ENCODE peak calls at places on chromosomes 3 and 15, in ten cellular contexts. E, T, I, X, Q, L, Y, N, K and Z are unnamed samples.

GRCh38 chr3:124832782-124833709 is 54.1 kb downstream of the ITGB5 start:
- DNase-seq in Q (no peak), I (no peak), X (no peak), L (no peak), K (no peak), N (no peak), T (no peak), E (no peak), Y (no peak), Z (no peak)

GRCh38 chr3:126542340-126543241 is 16.1 kb downstream of the C3orf22 start:
- DNase-seq in L (peak; percentile 4), Q (peak; percentile 41), X (peak; percentile 38), Y (no peak), I (peak; percentile 17), N (peak; percentile 54), K (no peak), T (no peak), E (no peak), Z (peak; percentile 74)

GRCh38 chr15:43776718-43777292 is at the start of gene ELL3:
- DNase-seq in I (peak; percentile 79), T (peak; percentile 74), Y (peak; percentile 89), E (peak; percentile 31), K (peak; percentile 70), L (peak; percentile 85), N (peak; percentile 90), X (peak; percentile 89), Q (peak; percentile 84), Z (peak; percentile 95)

GRCh38 chr3:131807822-131808221 is 227.0 kb downstream of the CPNE4 start:
- DNase-seq in N (no peak), Q (no peak), K (no peak), X (no peak), I (no peak), E (no peak), Y (no peak), L (no peak), T (no peak), Z (no peak)

GRCh38 chr3:180990494-180990893 is 958 bp upstream of the DNAJC19 start:
- DNase-seq in L (no peak), K (no peak), N (no peak), Y (no peak), T (no peak), E (no peak), X (no peak), I (no peak), Q (no peak), Z (no peak)

GRCh38 chr15:89839424-89839823 is 24.8 kb upstream of the ANPEP start:
- DNase-seq in N (no peak), T (no peak), L (no peak), X (no peak), K (no peak), I (no peak), Q (no peak), Y (no peak), E (no peak), Z (no peak)

GRCh38 chr15:56719774-56720555 is 13.3 kb downstream of the ZNF280D start:
- DNase-seq in T (no peak), N (no peak), K (no peak), X (no peak), I (no peak), E (no peak), L (no peak), Y (peak; percentile 16), Q (no peak), Z (no peak)

GRCh38 chr3:168248383-168249047 is 152.8 kb upstream of the GOLIM4 start:
- DNase-seq in X (no peak), E (peak; percentile 57), L (peak; percentile 41), N (peak; percentile 83), I (peak; percentile 31), K (no peak), T (no peak), Y (no peak), Q (no peak), Z (peak; percentile 59)

DNA sequence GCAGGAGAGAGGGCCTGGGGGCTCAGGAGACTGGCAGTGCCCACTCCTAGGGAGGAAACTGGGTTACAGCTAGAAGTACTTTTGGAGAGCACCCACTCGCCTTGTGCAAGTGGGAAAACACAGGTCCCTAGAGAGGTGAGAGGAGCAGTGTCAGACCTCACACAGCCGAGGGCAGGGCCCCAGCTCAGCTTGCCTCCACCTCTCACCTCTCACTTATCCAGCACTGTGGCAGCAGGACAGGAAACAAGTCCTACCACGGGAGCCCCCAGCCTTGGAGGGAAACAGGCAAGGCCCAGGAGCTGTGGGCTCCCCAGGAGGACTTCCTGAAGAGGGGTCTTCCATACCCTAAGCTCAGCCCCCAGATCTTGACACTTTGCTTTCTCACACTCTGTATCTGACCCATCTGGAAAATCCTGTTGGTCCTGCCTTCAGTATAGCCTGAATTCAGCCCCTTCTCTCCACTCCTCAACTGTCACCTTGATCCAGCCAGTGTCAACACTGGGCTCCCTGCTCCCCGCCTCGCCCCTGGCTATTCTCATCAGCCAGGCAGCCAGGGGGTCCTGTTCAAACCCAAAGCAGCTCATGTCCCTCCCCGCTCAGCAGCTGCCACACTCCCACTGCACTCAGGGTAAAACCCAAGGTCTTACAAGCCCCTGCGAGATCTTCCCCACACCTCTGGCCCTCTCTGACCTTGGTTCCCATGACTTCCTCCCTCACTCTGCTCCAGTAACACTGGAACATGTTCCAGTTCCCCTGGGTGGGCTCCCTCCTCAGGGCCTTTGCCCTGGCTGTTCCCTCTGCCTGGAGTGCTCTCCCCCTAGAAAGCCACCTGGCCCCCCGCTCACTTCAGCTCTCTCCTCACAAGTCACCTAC is 870 bp upstream of the TMEM40 start:
- DNase-seq in T (no peak), E (no peak), I (no peak), Y (no peak), X (no peak), K (no peak), Q (no peak), L (no peak), N (no peak), Z (no peak)
- H3K27ac ChIP-seq in T (no peak overlapping the region), E (no peak overlapping the region), I (no peak overlapping the region), Y (no peak overlapping the region), X (no peak overlapping the region), K (no peak overlapping the region), Q (no peak overlapping the region), L (no peak overlapping the region), N (no peak overlapping the region), Z (no peak overlapping the region)

DNA sequence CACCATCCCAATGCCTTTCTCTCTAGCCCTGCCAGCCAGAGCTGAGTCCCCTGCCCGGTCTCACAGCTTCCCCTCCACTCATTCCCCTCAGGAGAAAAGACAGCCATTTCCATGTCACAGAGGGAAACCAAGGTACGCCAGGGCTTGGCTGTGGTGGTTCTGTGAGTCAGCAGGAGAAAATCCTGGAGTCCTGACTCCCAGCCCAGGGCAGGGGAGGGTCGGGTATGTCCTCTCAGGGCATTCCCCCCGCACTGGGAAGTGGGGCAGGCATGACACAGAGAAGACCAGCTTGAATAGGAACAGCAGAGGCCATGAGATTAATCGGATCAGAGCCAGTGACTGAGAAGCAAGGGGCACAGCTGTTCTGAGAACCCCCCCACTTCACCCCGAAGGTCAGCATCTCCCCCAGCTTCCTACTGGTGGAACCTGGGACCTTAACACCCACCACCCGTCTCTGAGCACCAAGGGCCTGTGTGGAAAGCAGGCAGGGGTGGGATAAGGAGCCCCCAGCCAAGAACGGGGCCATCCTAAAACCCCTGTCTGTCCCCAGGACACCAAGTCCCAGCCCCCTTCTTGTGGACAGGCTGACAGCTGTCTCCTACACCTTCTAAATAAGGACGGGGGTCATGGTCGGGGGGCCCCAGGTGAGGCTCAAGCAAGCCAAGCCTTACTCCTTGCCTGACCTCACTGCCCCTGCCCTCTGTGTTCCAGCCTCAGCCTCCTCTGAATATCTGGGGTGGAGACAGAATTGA is 843 bp upstream of the SLC38A3 start:
- DNase-seq in I (no peak), T (no peak), Q (no peak), L (no peak), K (no peak), Y (no peak), N (no peak), E (no peak), X (no peak), Z (no peak)
- H3K4me1 ChIP-seq in I (peaks cover 25% of the 10 kb centered on the region), T (peaks cover 6% of the 10 kb centered on the region), Q (no peaks in the 10 kb centered on the region), L (peaks cover 77% of the 10 kb centered on the region), K (peaks cover 8% of the 10 kb centered on the region), Y (no peaks in the 10 kb centered on the region), N (peaks cover 3% of the 10 kb centered on the region), E (peaks cover 30% of the 10 kb centered on the region), X (peaks cover 17% of the 10 kb centered on the region), Z (peaks cover 13% of the 10 kb centered on the region)

DNA sequence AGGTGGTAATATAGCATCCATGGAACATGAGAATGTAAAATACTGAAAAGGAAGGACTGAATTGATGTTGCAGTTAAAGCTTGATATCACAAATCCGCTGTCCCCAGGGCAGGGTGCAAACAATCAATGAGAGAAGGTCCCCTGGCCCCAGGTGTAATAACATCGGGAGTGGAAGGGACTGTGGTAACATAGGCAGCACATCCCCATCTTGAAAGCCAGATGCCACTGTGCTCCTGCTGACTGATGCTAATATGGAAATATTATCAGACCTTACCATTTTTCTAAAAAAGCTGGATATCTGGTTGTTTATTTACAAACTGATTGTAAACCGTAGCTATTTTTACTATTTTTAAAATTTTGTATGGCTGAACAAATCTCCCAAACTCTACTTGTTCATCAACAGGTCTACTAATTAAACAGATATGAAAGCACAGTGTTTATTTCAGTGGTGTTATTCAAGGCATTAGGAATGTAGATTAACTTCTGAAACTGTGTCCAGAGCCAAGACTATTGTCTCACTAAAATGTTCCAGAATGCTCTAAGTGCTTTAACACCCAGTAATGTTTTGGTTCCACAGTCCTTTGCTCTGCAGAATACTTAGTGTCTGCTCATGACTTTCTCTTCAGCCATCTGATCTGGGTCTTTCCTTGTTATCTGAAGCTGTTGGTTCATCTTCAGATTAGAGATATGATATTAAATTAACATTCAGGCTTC is 386.0 kb upstream of the RARB start:
- DNase-seq in N (no peak), T (no peak), Y (no peak), I (no peak), K (no peak), Q (no peak), X (no peak), L (no peak), E (no peak), Z (no peak)
- H3K27ac ChIP-seq in N (no peak overlapping the region), T (no peak overlapping the region), Y (no peak overlapping the region), I (no peak overlapping the region), K (no peak overlapping the region), Q (no peak overlapping the region), X (no peak overlapping the region), L (no peak overlapping the region), E (no peak overlapping the region), Z (no peak overlapping the region)

GRCh38 chr15:67103869-67104268 is 38.5 kb downstream of the SMAD3 start:
- DNase-seq in K (no peak), E (no peak), Y (no peak), T (peak; percentile 48), I (no peak), X (no peak), L (no peak), Q (no peak), N (no peak), Z (peak; percentile 55)

GRCh38 chr15:67103432-67103831 is 38.0 kb downstream of the SMAD3 start:
- DNase-seq in L (no peak), I (no peak), K (no peak), E (no peak), X (no peak), N (no peak), T (no peak), Q (no peak), Y (no peak), Z (peak; percentile 63)

GRCh38 chr15:67101981-67102929 is 36.9 kb downstream of the SMAD3 start:
- DNase-seq in I (no peak), T (no peak), Y (no peak), K (no peak), X (no peak), E (no peak), Q (peak; percentile 72), L (no peak), N (no peak), Z (peak; percentile 34)

GRCh38 chr15:67104453-67104852 is 39.1 kb downstream of the SMAD3 start:
- DNase-seq in E (no peak), Q (no peak), K (no peak), L (peak; percentile 37), N (no peak), X (no peak), I (no peak), Y (no peak), T (no peak), Z (peak; percentile 40)

DNA sequence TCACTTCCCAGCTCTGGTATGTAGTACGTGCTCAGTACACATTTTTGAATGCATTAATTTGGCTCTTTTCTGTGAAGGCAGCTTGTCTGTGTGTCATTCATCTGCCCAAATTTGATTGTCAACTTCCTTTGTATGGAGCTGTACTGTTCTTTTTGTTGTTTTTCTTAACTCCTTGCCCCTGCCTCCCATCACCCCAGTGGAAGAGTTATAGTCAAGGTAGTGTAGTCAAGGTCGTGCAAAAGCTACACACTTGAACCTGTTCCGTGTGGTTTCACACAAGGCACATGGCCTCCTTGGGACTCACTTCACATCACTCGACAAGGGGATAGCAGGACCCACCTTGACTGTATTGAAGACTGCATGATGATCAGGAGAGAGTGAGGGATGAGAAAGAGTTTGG is 37.6 kb downstream of the SMAD3 start:
- DNase-seq in L (no peak), E (no peak), N (no peak), K (no peak), X (no peak), I (no peak), Q (no peak), Y (no peak), T (no peak), Z (no peak)
- H3K4me1 ChIP-seq in L (peaks cover 77% of the 10 kb centered on the region), E (peaks cover 31% of the 10 kb centered on the region), N (peaks cover 34% of the 10 kb centered on the region), K (peaks cover 94% of the 10 kb centered on the region), X (peaks cover 82% of the 10 kb centered on the region), I (peaks cover 92% of the 10 kb centered on the region), Q (peaks cover 97% of the 10 kb centered on the region), Y (peaks cover 99% of the 10 kb centered on the region), T (peaks cover 85% of the 10 kb centered on the region), Z (peaks cover 100% of the 10 kb centered on the region)